ENCODE peak calls at places on chromosomes 11 and 22, in ten cellular contexts. D is fibroblast of mammary gland; O is renal cortical epithelial cell; X is naive thymus-derived CD8-positive, alpha-beta T cell; A is CD8-positive, alpha-beta memory T cell; B is stimulated activated CD4-positive, alpha-beta T cell treated with anti-CD3 and anti-CD28 coated beads, Interleukin-2, amount 100 ng/mL, for 48 hours; F is IMR-90; Y is effector CD4-positive, alpha-beta T cell; Z is activated T-helper 1 cell treated with anti-CD3 and anti-CD28 coated beads, Interleukin-2, amount 50 U/mL, for 16 hours; Q is mammary epithelial cell. V is an unnamed sample.
A peak's percentile ranks its signal among the peaks of the same experiment; 100 is the strongest.

GRCh38 chr11:64810891-64811272 is 531 bp upstream of the MEN1 start:
- DNase-seq in D (no peak), F (no peak), O (no peak), X (no peak), A (no peak), Y (peak; percentile 47), B (no peak), Q (no peak), Z (no peak), V (peak; percentile 32)

GRCh38 chr11:62842171-62842717 is 2.9 kb upstream of the WDR74 start:
- DNase-seq in Y (no peak), B (no peak), Q (no peak), O (no peak), Z (no peak), D (no peak), F (no peak), X (peak; percentile 24), A (no peak), V (no peak)

GRCh38 chr11:75667831-75668507 is 869 bp downstream of the MAP6 start:
- DNase-seq in F (peak; percentile 35), A (no peak), B (peak; percentile 11), Y (no peak), D (peak; percentile 20), Z (no peak), O (no peak), X (no peak), Q (peak; percentile 36), V (peak; percentile 88)

GRCh38 chr11:18485905-18486528 is 30.4 kb downstream of the LDHAL6A start:
- DNase-seq in F (no peak), B (no peak), Q (no peak), Y (no peak), D (no peak), A (no peak), X (no peak), O (no peak), Z (no peak), V (no peak)

GRCh38 chr11:70307176-70307575 is 36.7 kb downstream of the PPFIA1 start:
- DNase-seq in X (no peak), Y (no peak), A (no peak), D (no peak), B (no peak), Z (no peak), O (no peak), F (no peak), Q (no peak), V (no peak)

GRCh38 chr22:37680191-37680851 is 4.9 kb downstream of the LGALS1 start:
- DNase-seq in Y (no peak), O (no peak), F (peak; percentile 23), B (no peak), Q (no peak), X (no peak), D (peak; percentile 55), A (no peak), Z (no peak), V (no peak)

GRCh38 chr11:71080239-71081097 is 171.9 kb downstream of the SHANK2 start:
- DNase-seq in B (peak; percentile 46), Q (peak; percentile 64), X (no peak), Z (no peak), D (peak; percentile 79), F (peak; percentile 58), O (peak; percentile 70), A (no peak), Y (no peak), V (peak; percentile 92)

GRCh38 chr22:50403701-50404101 is 60.6 kb downstream of the PPP6R2 start:
- DNase-seq in D (no peak), O (no peak), Y (no peak), A (no peak), Z (no peak), X (no peak), B (no peak), Q (no peak), F (no peak), V (no peak)

GRCh38 chr11:57527056-57527631 is 3.4 kb downstream of the TIMM10 start:
- DNase-seq in Z (peak; percentile 53), F (peak; percentile 59), B (peak; percentile 77), Q (peak; percentile 32), Y (peak; percentile 72), D (peak; percentile 63), X (peak; percentile 71), O (peak; percentile 42), A (peak; percentile 68), V (peak; percentile 69)

GRCh38 chr11:126355324-126355925 is at the start of gene ST3GAL4:
- DNase-seq in F (peak; percentile 52), Z (peak; percentile 45), A (peak; percentile 37), Q (peak; percentile 51), X (peak; percentile 29), Y (peak; percentile 24), D (peak; percentile 58), B (peak; percentile 64), O (no peak), V (peak; percentile 85)

GRCh38 chr11:95592455-95592854 is 197.1 kb downstream of the FAM76B start:
- DNase-seq in Y (no peak), Z (no peak), O (no peak), Q (no peak), F (peak; percentile 23), X (no peak), A (no peak), B (no peak), D (peak; percentile 46), V (no peak)

GRCh38 chr22:38417252-38418060 is 37.5 kb downstream of the KCNJ4 start:
- DNase-seq in A (no peak), Q (no peak), Z (no peak), X (no peak), O (no peak), D (no peak), B (no peak), Y (no peak), F (no peak), V (peak; percentile 12)

GRCh38 chr11:14703731-14704130 is 60.1 kb downstream of the PDE3B start:
- DNase-seq in X (no peak), O (no peak), B (no peak), A (no peak), Y (no peak), Z (no peak), D (no peak), F (no peak), Q (no peak), V (no peak)

GRCh38 chr11:122731500-122731913 is 76.0 kb downstream of the UBASH3B start:
- DNase-seq in Z (no peak), O (no peak), D (peak; percentile 94), Y (no peak), A (no peak), B (no peak), Q (no peak), X (no peak), F (peak; percentile 97), V (no peak)

GRCh38 chr22:30208631-30209603 is 37.6 kb downstream of the LIF start:
- DNase-seq in Y (no peak), Z (no peak), B (no peak), D (peak; percentile 92), A (no peak), O (no peak), X (no peak), Q (no peak), F (peak; percentile 97), V (no peak)

GRCh38 chr11:14764899-14765527 is 121.4 kb downstream of the PDE3B start:
- DNase-seq in X (peak; percentile 34), Q (peak; percentile 78), A (peak; percentile 92), O (peak; percentile 34), Z (peak; percentile 21), Y (peak; percentile 37), D (no peak), F (peak; percentile 3), B (no peak), V (no peak)